ENCODE peak calls at places on chromosomes 11 and 22, in six cellular contexts. L is brain microvascular endothelial cell; X is fibroblast of pulmonary artery; Q is nucleus accumbens; K is stimulated activated CD4-positive, alpha-beta T cell treated with anti-CD3 and anti-CD28 coated beads, Interleukin-1b, Interleukin-23, amount 100 ng/mL, for 4 hours; I is CD8-positive, alpha-beta memory T cell. R is an unnamed sample.

GRCh38 chr11:48116843-48117242 is 99.8 kb upstream of the OR4B1 start:
- DNase-seq in L (no peak), I (no peak), X (peak), K (no peak), Q (no peak), R (no peak)

GRCh38 chr11:3645552-3645951 is 624 bp downstream of the ART1 start:
- DNase-seq in L (no peak), I (no peak), Q (no peak), X (no peak), K (no peak), R (no peak)

GRCh38 chr22:21917206-21917958 is 35.3 kb downstream of the PPM1F start:
- DNase-seq in K (no peak), X (peak), I (no peak), Q (no peak), L (no peak), R (no peak)

GRCh38 chr11:74195828-74196227 is 24.7 kb downstream of the PPME1 start:
- DNase-seq in X (no peak), L (no peak), Q (no peak), K (no peak), I (no peak), R (no peak)

GRCh38 chr22:48299124-48299523 is 1528.5 kb downstream of the BRD1 start:
- DNase-seq in I (no peak), X (no peak), Q (no peak), K (no peak), L (no peak), R (no peak)

GRCh38 chr22:22788460-22789037 is 99.1 kb upstream of the IGLL5 start:
- DNase-seq in X (no peak), Q (no peak), L (no peak), K (no peak), I (no peak), R (no peak)

GRCh38 chr11:123674297-123674696 is 19.9 kb upstream of the SCN3B start:
- DNase-seq in K (no peak), I (no peak), X (no peak), L (no peak), Q (no peak), R (no peak)

GRCh38 chr11:16086229-16086628 is 270.1 kb downstream of the SOX6 start:
- DNase-seq in K (no peak), Q (no peak), L (no peak), I (no peak), X (no peak), R (no peak)

GRCh38 chr11:92180226-92180625 is 44.4 kb upstream of the FAT3 start:
- DNase-seq in Q (no peak), I (no peak), L (no peak), X (no peak), K (no peak), R (no peak)

GRCh38 chr11:63671322-63672155 is at the start of gene ATL3:
- DNase-seq in K (peak), L (peak), I (peak), X (peak), Q (peak), R (peak)

GRCh38 chr11:75603791-75604736 is 42.0 kb downstream of the SERPINH1 start:
- DNase-seq in X (peak), Q (no peak), L (peak), K (no peak), I (no peak), R (no peak)

GRCh38 chr11:97614571-97614970 is 1224.8 kb downstream of the JRKL start:
- DNase-seq in L (peak), Q (no peak), I (no peak), K (no peak), X (peak), R (no peak)

GRCh38 chr22:37659066-37659896 is 758 bp downstream of the PDXP start:
- DNase-seq in I (no peak), L (no peak), Q (no peak), K (no peak), X (no peak), R (no peak)

GRCh38 chr11:132780051-132780450 is 752.2 kb downstream of the OPCML start:
- DNase-seq in Q (no peak), L (no peak), X (no peak), I (no peak), K (no peak), R (no peak)

GRCh38 chr11:96567193-96567592 is 177.4 kb downstream of the JRKL start:
- DNase-seq in X (peak), K (no peak), I (no peak), Q (no peak), L (no peak), R (no peak)

GRCh38 chr22:31451709-31452571 is 37.7 kb downstream of the EIF4ENIF1 start:
- DNase-seq in L (peak), Q (no peak), X (peak), I (no peak), K (no peak), R (no peak)

GRCh38 chr11:102155676-102156075 is 45.4 kb downstream of the YAP1 start:
- DNase-seq in Q (no peak), K (no peak), X (no peak), I (no peak), L (no peak), R (no peak)

GRCh38 chr22:36386900-36387663 is 685 bp downstream of the MYH9 start:
- DNase-seq in X (no peak), L (no peak), Q (no peak), K (peak), I (no peak), R (no peak)

GRCh38 chr22:50074056-50074455 is 11.2 kb downstream of the MLC1 start:
- DNase-seq in I (no peak), K (no peak), L (no peak), Q (no peak), X (no peak), R (no peak)

GRCh38 chr11:82631722-82632630 is 101.7 kb downstream of the FAM181B start:
- DNase-seq in K (no peak), X (no peak), I (no peak), Q (no peak), L (no peak), R (no peak)

GRCh38 chr11:131302831-131303230 is 67.6 kb upstream of the NTM start:
- DNase-seq in L (no peak), K (no peak), I (no peak), Q (no peak), X (no peak), R (no peak)

GRCh38 chr11:19071255-19071654 is 10.7 kb upstream of the MRGPRX2 start:
- DNase-seq in X (peak), Q (no peak), L (peak), I (peak), K (peak), R (peak)

GRCh38 chr11:70824590-70825300 is 426.4 kb downstream of the CTTN start:
- DNase-seq in Q (no peak), X (no peak), K (no peak), L (no peak), I (no peak), R (no peak)

GRCh38 chr11:123587044-123587443 is 67.4 kb downstream of the SCN3B start:
- DNase-seq in X (no peak), Q (no peak), I (no peak), K (no peak), L (no peak), R (no peak)

GRCh38 chr11:75563978-75564552 is 2.0 kb downstream of the SERPINH1 start:
- DNase-seq in Q (no peak), X (peak), L (peak), K (no peak), I (no peak), R (no peak)

GRCh38 chr11:123601136-123601535 is 53.3 kb downstream of the SCN3B start:
- DNase-seq in Q (no peak), X (peak), I (no peak), L (peak), K (no peak), R (no peak)

GRCh38 chr11:61657566-61657965 is 22.6 kb upstream of the DAGLA start:
- DNase-seq in X (peak), Q (no peak), I (no peak), K (no peak), L (no peak), R (no peak)